ENCODE peak calls at places on chromosomes 2 and 18, in eight cellular contexts. V, Y, G, T, Q, K, O and I are unnamed samples.
A peak's percentile ranks its signal among the peaks of the same experiment; 100 is the strongest.

GRCh38 chr2:71601136-71602114 is 148.1 kb downstream of the DYSF start:
- DNase-seq in V (no peak), Q (no peak), Y (no peak), O (no peak), T (no peak), G (no peak), K (no peak), I (no peak)

GRCh38 chr2:37797081-37797480 is 125.6 kb upstream of the CDC42EP3 start:
- DNase-seq in V (no peak), T (no peak), G (no peak), O (no peak), Q (no peak), Y (peak; percentile 74), K (no peak), I (peak; percentile 56)

GRCh38 chr2:106565599-106565998 is 78.4 kb downstream of the CD8B2 start:
- DNase-seq in G (no peak), Y (no peak), Q (no peak), O (no peak), K (no peak), T (no peak), V (no peak), I (peak; percentile 11)

GRCh38 chr2:63432373-63432772 is 155.9 kb downstream of the WDPCP start:
- DNase-seq in Q (no peak), K (no peak), V (no peak), Y (no peak), T (no peak), O (no peak), G (no peak), I (peak; percentile 9)

GRCh38 chr2:10028988-10029874 is 14.1 kb upstream of the KLF11 start:
- DNase-seq in G (peak; percentile 81), T (no peak), O (peak; percentile 72), Q (no peak), K (no peak), Y (no peak), V (peak; percentile 43), I (peak; percentile 38)

GRCh38 chr2:237042101-237042500 is 43.6 kb upstream of the COPS8 start:
- DNase-seq in K (no peak), Q (no peak), G (no peak), O (peak; percentile 43), Y (no peak), T (no peak), V (no peak), I (no peak)

GRCh38 chr2:157302492-157303099 is 23.0 kb downstream of the ERMN start:
- DNase-seq in Q (peak; percentile 56), Y (peak; percentile 32), G (no peak), V (peak; percentile 27), K (no peak), T (no peak), O (peak; percentile 80), I (peak; percentile 51)

GRCh38 chr2:45014016-45014702 is 4.9 kb upstream of the SIX2 start:
- DNase-seq in Q (no peak), K (no peak), G (peak; percentile 49), Y (no peak), O (peak; percentile 85), T (peak; percentile 85), V (peak; percentile 80), I (peak; percentile 69)

GRCh38 chr2:64504774-64505720 is 19.1 kb upstream of the AFTPH start:
- DNase-seq in Y (peak; percentile 28), K (no peak), V (no peak), Q (no peak), G (no peak), T (no peak), O (no peak), I (peak; percentile 75)

GRCh38 chr2:236089271-236090026 is 78.7 kb downstream of the GBX2 start:
- DNase-seq in Q (no peak), Y (no peak), G (no peak), O (no peak), T (no peak), V (no peak), K (peak; percentile 31), I (no peak)

GRCh38 chr2:181566643-181567042 is 90.3 kb downstream of the CERKL start:
- DNase-seq in G (no peak), K (no peak), O (no peak), T (no peak), Y (no peak), Q (no peak), V (no peak), I (no peak)

GRCh38 chr18:45920367-45920766 is 46.8 kb downstream of the EPG5 start:
- DNase-seq in Y (peak; percentile 89), O (no peak), Q (no peak), T (peak; percentile 76), K (peak; percentile 41), V (no peak), G (peak; percentile 84), I (peak; percentile 87)

DNA sequence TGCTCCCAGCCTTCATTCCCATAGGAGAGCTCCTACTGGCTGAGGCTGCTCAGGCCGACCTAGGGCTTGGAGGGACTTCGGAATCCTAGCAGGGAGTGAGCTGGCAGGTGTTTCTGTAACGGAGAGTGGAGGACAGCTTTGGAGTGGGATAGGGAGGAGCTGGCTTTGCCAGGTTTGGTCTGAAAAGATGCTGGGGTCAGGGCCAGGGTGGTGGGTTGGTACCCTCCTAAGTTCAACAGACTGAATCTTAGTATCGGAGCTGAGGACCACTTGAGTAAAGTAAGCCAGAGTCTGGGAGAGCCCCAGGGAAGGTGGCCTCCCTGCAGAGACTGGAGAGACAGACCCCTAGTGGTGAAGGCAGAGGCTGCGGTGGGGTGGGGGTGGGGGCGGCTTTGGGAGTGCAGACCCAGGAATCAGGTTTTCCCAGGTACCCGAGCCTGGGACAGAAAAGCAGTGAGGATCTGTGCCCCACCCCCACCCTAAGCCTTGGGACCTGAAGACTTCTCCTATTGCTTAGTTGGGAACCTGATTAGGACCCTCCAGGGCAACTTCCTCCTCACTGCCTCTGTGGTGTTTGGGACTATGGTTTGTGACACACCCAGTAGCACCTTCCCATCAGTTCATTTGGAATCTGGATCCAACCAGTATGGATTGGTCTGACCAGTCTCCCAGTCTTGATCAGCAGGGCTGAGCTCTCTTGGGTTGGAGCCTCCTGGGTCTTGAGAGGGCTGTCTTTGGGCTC is 3.0 kb downstream of the CNNM4 start:
- DNase-seq in O (peak; percentile 77), T (no peak), G (no peak), V (peak; percentile 37), Y (no peak), Q (peak; percentile 49), K (no peak), I (no peak)
- TF ChIP-seq CTCF in O (peak; percentile 50), T (peak; percentile 8), G (peak; percentile 44), V (peak; percentile 19), Y (peak; percentile 52), Q (peak; percentile 69), K (peak; percentile 71), I (peak; percentile 32)

GRCh38 chr2:75489682-75490180 is 71.0 kb downstream of the EVA1A start:
- DNase-seq in O (no peak), V (no peak), G (no peak), T (no peak), K (no peak), Q (no peak), Y (no peak), I (peak; percentile 54)
- TF ChIP-seq CTCF in O (no peak), V (no peak), G (no peak), T (no peak), K (no peak), Q (no peak), Y (no peak), I (no peak)

GRCh38 chr2:85769236-85769986 is 15.6 kb downstream of the ATOH8 start:
- DNase-seq in K (no peak), Q (peak; percentile 75), T (no peak), G (no peak), Y (no peak), V (peak; percentile 49), O (peak; percentile 71), I (no peak)
- TF ChIP-seq CTCF in K (peak; percentile 30), Q (peak; percentile 31), T (no peak), G (peak; percentile 49), Y (no peak), V (peak; percentile 59), O (peak; percentile 54), I (no peak)

GRCh38 chr2:20223345-20224190 is 1.4 kb downstream of the SDC1 start:
- DNase-seq in O (peak; percentile 70), G (no peak), Q (peak; percentile 61), V (peak; percentile 38), Y (no peak), K (no peak), T (no peak), I (peak; percentile 46)
- TF ChIP-seq CTCF in O (no peak), G (no peak), Q (peak; percentile 38), V (no peak), Y (no peak), K (no peak), T (no peak), I (no peak)

DNA sequence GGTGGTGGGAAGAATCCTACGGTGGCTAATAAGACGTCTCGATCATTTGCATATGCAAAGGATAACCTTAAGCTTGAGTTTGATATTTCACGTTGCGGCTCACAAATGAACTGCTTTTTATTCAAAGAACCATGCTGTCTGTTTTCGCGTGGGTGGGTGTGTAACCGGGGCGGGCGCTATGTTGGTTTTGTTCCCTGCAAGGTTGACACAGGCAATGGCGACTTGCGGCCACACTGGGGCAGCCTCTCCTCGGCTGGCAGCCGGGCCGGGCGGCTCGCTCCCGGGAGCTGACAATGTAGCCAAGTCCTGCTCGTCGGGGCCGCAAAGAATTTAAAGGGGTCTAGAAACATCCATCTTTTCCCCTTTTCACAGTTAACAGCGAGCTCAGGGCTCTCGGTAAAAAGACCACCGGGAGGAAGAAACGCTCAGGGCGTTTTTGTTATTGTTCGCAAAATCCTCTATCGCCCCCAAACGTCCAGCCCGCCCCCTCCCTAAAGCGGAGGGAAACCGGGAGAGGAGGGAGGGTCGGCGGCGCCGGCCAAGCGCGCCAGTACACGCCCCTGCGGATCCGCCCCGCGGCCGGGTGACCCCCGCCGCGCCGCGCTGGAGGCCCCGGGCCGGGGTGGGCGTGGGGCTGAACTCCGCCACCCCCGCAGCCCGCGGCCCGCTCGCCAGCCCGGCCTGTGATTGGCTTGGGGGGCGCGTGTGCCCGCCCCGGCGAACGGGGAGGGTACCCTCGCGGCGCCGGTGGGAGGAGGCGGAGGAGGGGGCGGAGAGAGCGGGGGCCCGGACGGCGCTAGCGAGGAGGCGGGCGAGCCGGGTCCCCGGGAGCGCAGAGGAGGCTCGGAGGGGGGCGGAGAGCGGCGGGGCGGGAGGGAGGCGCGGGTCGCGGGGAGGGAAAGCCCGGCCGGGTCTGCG is at the start of gene NEDD4L:
- DNase-seq in G (peak; percentile 81), Y (peak; percentile 82), O (peak; percentile 89), Q (peak; percentile 82), K (peak; percentile 19), V (peak; percentile 84), T (peak; percentile 91), I (peak; percentile 91)
- TF ChIP-seq CTCF in G (peak; percentile 90), Y (peak; percentile 93), O (peak; percentile 74), Q (peak; percentile 94), K (peak; percentile 95), V (peak; percentile 57), T (peak; percentile 73), I (peak; percentile 83)